ENCODE peak calls at places on chromosomes 3 and 15, in eight cellular contexts. X, Q, R, P, B, O, L and H are unnamed samples.

GRCh38 chr15:77370580-77370979 is 49.3 kb downstream of the PEAK1 start:
- DNase-seq in X (no peak), Q (no peak), R (peak; percentile 21), P (no peak), B (no peak), O (no peak), L (no peak), H (no peak)

GRCh38 chr3:10542518-10542917 is 37.1 kb upstream of the ATP2B2 start:
- DNase-seq in X (no peak), Q (no peak), R (no peak), P (no peak), B (no peak), O (no peak), L (no peak), H (no peak)

GRCh38 chr3:115348951-115349745 is 202.1 kb upstream of the ZBTB20 start:
- DNase-seq in X (no peak), Q (no peak), R (no peak), P (no peak), B (no peak), O (no peak), L (no peak), H (no peak)

GRCh38 chr3:35651888-35652287 is 12.6 kb downstream of the ARPP21 start:
- DNase-seq in X (no peak), Q (peak; percentile 87), R (no peak), P (no peak), B (no peak), O (no peak), L (no peak), H (no peak)

GRCh38 chr3:155015776-155016451 is 64.2 kb upstream of the MME start:
- DNase-seq in X (no peak), Q (peak; percentile 50), R (no peak), P (no peak), B (no peak), O (no peak), L (no peak), H (no peak)

GRCh38 chr3:61924065-61924740 is 362.8 kb downstream of the PTPRG start:
- DNase-seq in X (no peak), Q (no peak), R (no peak), P (no peak), B (no peak), O (no peak), L (no peak), H (no peak)

GRCh38 chr3:13530241-13531009 is 18.5 kb upstream of the FBLN2 start:
- DNase-seq in X (no peak), Q (no peak), R (no peak), P (no peak), B (no peak), O (no peak), L (no peak), H (no peak)

GRCh38 chr15:29133791-29134190 is 135.8 kb downstream of the NSMCE3 start:
- DNase-seq in X (no peak), Q (no peak), R (no peak), P (no peak), B (no peak), O (no peak), L (no peak), H (no peak)